ENCODE peak calls at places on chromosome 9, in eight cellular contexts. H is HL-60; R is bronchial epithelial cell; W is CD4-positive, alpha-beta T cell; P is progenitor cell of endocrine pancreas; T is NB4; E is upper lobe of right lung; B is endothelial cell. Q is an unnamed sample.

GRCh38 chr9:128787583-128788156 is 617 bp downstream of the TBC1D13 start:
- DNase-seq in H (no peak), R (peak), W (no peak), P (no peak), T (peak), E (no peak), B (no peak), Q (no peak)

GRCh38 chr9:38182321-38182720 is 113.3 kb upstream of the SHB start:
- DNase-seq in H (peak), R (peak), W (no peak), P (no peak), T (no peak), E (no peak), B (no peak), Q (no peak)

GRCh38 chr9:88476491-88477271 is 58.3 kb upstream of the NXNL2 start:
- DNase-seq in H (no peak), R (no peak), W (no peak), P (no peak), T (no peak), E (no peak), B (no peak), Q (no peak)

GRCh38 chr9:91006046-91006445 is 204.4 kb downstream of the SYK start:
- DNase-seq in H (no peak), R (peak), W (no peak), P (no peak), T (no peak), E (no peak), B (no peak), Q (no peak)

GRCh38 chr9:113617550-113617949 is 154.0 kb downstream of the RGS3 start:
- DNase-seq in H (no peak), R (no peak), W (no peak), P (no peak), T (no peak), E (no peak), B (no peak), Q (no peak)

GRCh38 chr9:98260635-98261034 is 5.2 kb upstream of the TBC1D2 start:
- DNase-seq in H (no peak), R (no peak), W (no peak), P (no peak), T (no peak), E (no peak), B (no peak), Q (no peak)

GRCh38 chr9:124632077-124632621 is 125.0 kb upstream of the NR5A1 start:
- DNase-seq in H (no peak), R (no peak), W (no peak), P (no peak), T (no peak), E (no peak), B (no peak), Q (no peak)

GRCh38 chr9:36968574-36969215 is 65.4 kb downstream of the PAX5 start:
- DNase-seq in H (no peak), R (no peak), W (no peak), P (no peak), T (no peak), E (peak), B (no peak), Q (no peak)

GRCh38 chr9:71985070-71985956 is 73.9 kb downstream of the C9orf85 start:
- DNase-seq in H (no peak), R (no peak), W (no peak), P (no peak), T (no peak), E (no peak), B (no peak), Q (no peak)

GRCh38 chr9:131289301-131290038 is at the start of gene PLPP7:
- DNase-seq in H (no peak), R (no peak), W (no peak), P (no peak), T (no peak), E (no peak), B (peak), Q (no peak)

GRCh38 chr9:93960971-93961841 is 6.1 kb upstream of the BARX1 start:
- DNase-seq in H (no peak), R (no peak), W (no peak), P (no peak), T (no peak), E (peak), B (no peak), Q (peak)

GRCh38 chr9:130575514-130575913 is 3.9 kb upstream of the FUBP3 start:
- DNase-seq in H (no peak), R (no peak), W (no peak), P (no peak), T (no peak), E (no peak), B (no peak), Q (no peak)

GRCh38 chr9:82147798-82148440 is 159.3 kb downstream of the SPATA31D1 start:
- DNase-seq in H (no peak), R (no peak), W (no peak), P (no peak), T (no peak), E (no peak), B (no peak), Q (no peak)

GRCh38 chr9:138069731-138070456 is 192.3 kb downstream of the CACNA1B start:
- DNase-seq in H (no peak), R (no peak), W (no peak), P (no peak), T (no peak), E (peak), B (no peak), Q (no peak)

GRCh38 chr9:37200572-37201005 is 80.2 kb downstream of the ZCCHC7 start:
- DNase-seq in H (no peak), R (peak), W (no peak), P (no peak), T (peak), E (no peak), B (no peak), Q (no peak)

GRCh38 chr9:121718063-121718462 is 66.6 kb downstream of the DAB2IP start:
- DNase-seq in H (no peak), R (peak), W (no peak), P (no peak), T (peak), E (no peak), B (no peak), Q (no peak)

GRCh38 chr9:113943112-113944009 is 67.3 kb downstream of the ZNF618 start:
- DNase-seq in H (no peak), R (no peak), W (no peak), P (no peak), T (no peak), E (no peak), B (no peak), Q (no peak)

GRCh38 chr9:34991833-34992375 is 2.4 kb downstream of the DNAJB5 start:
- DNase-seq in H (no peak), R (peak), W (no peak), P (peak), T (peak), E (peak), B (no peak), Q (no peak)
- TF ChIP-seq CTCF in H (no peak), R (peak), W (no peak), P (peak), T (peak), E (no peak), B (no peak), Q (peak)

DNA sequence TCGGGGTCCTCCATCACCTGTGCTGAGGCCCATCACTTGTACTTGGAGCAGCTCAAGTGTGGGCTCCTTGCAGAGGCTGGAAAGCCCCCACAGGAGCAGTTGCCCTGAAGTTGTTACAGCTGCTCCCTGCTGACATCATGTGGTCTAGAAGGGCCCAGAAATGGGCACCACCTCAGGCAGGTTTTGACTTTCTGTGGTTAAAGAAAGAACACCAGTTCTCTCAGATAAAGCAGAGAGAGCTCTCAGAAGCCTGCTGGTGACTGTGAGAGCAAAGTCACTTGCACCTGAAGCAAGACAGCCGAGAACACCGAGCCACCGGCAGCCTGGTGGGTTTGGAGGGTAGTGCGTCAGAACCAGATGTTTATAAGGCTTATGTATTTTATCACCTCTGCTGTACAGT is 70.4 kb downstream of the MVB12B start:
- DNase-seq in H (no peak), R (no peak), W (peak), P (no peak), T (peak), E (no peak), B (no peak), Q (no peak)
- TF ChIP-seq CTCF in H (no peak), R (no peak), W (peak), P (peak), T (no peak), E (no peak), B (peak), Q (peak)

GRCh38 chr9:132648685-132649084 is 21.1 kb downstream of the DDX31 start:
- DNase-seq in H (no peak), R (no peak), W (no peak), P (no peak), T (no peak), E (no peak), B (no peak), Q (no peak)

GRCh38 chr9:132647806-132648205 is 22.0 kb downstream of the DDX31 start:
- DNase-seq in H (no peak), R (no peak), W (no peak), P (no peak), T (no peak), E (no peak), B (no peak), Q (no peak)

GRCh38 chr9:132648283-132648682 is 21.5 kb downstream of the DDX31 start:
- DNase-seq in H (no peak), R (no peak), W (no peak), P (no peak), T (no peak), E (no peak), B (no peak), Q (no peak)

GRCh38 chr9:132647355-132647754 is 22.4 kb downstream of the DDX31 start:
- DNase-seq in H (no peak), R (no peak), W (no peak), P (no peak), T (no peak), E (no peak), B (no peak), Q (no peak)

DNA sequence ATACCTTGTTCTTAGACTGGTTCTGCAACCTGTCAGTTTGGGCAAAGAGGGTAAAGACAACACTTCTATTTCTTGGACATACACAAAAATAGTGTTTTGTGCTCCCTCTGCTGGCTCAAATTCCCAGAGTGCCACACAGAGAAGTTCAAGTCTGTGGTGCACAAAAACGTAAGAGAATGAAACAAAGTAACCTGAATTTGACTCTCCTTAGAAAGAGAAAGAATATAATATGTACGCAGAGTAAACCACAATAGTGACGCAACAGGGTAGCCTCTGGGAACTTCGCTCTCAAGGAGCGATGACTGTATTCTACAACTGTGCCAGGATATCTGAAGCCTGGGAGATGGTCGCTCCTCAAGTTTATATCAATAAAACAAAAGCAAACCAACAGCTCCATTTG is 18.5 kb downstream of the DDX31 start:
- DNase-seq in H (no peak), R (peak), W (no peak), P (no peak), T (peak), E (no peak), B (peak), Q (no peak)
- TF ChIP-seq CTCF in H (peak), R (peak), W (no peak), P (peak), T (peak), E (peak), B (peak), Q (peak)

GRCh38 chr9:18297532-18297872 is 176.5 kb upstream of the ADAMTSL1 start:
- DNase-seq in H (no peak), R (no peak), W (no peak), P (no peak), T (peak), E (no peak), B (no peak), Q (no peak)
- TF ChIP-seq CTCF in H (no peak), R (peak), W (no peak), P (peak), T (peak), E (no peak), B (no peak), Q (peak)

GRCh38 chr9:136631038-136632000 is 31.4 kb upstream of the EGFL7 start:
- DNase-seq in H (peak), R (peak), W (peak), P (peak), T (peak), E (peak), B (peak), Q (peak)

GRCh38 chr9:136628287-136628686 is 34.4 kb upstream of the EGFL7 start:
- DNase-seq in H (no peak), R (no peak), W (no peak), P (no peak), T (no peak), E (no peak), B (peak), Q (peak)

GRCh38 chr9:136630662-136630992 is 32.1 kb upstream of the EGFL7 start:
- DNase-seq in H (no peak), R (no peak), W (no peak), P (no peak), T (no peak), E (no peak), B (no peak), Q (no peak)

GRCh38 chr9:136629001-136629878 is 33.5 kb upstream of the EGFL7 start:
- DNase-seq in H (no peak), R (no peak), W (no peak), P (peak), T (no peak), E (no peak), B (no peak), Q (no peak)

GRCh38 chr9:136629879-136630661 is 32.6 kb upstream of the EGFL7 start:
- DNase-seq in H (no peak), R (no peak), W (peak), P (peak), T (peak), E (peak), B (peak), Q (peak)
- TF ChIP-seq CTCF in H (peak), R (peak), W (peak), P (peak), T (peak), E (peak), B (peak), Q (peak)

DNA sequence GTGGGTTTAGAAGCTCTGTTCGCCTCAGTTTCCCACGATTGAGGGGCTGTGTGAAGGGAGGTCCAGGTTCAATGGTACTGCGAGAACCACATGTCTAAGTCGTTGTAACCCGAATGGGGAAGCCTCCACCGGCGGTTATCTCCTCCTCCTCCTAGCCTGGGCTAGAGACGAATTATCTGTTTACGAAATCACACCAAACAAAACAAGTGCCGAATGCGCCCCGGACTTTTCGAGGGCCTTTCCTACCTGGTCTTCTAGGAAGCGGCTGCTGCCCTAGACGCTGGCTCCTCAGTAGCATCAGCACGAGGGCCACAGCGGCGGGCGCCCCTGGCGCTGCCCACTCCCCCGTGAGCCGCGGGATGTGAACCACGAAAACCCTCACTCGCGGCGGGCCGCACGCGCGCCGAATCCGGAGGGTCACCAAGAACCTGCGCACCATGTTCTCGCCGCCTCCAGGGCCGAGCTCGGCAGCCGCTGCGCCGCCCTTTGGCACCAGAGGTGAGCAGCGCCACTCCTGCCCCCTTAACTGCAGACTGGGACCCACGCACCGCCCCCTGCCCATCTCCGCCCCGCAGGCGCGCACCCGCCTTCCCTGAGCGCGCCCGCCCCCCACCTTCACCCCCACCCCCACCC is at the start of gene CDKN2A:
- DNase-seq in H (no peak), R (no peak), W (peak), P (peak), T (no peak), E (peak), B (peak), Q (no peak)
- TF ChIP-seq CTCF in H (no peak), R (peak), W (no peak), P (peak), T (no peak), E (no peak), B (no peak), Q (peak)

GRCh38 chr9:70120834-70121510 is 77.3 kb downstream of the MAMDC2 start:
- DNase-seq in H (no peak), R (peak), W (no peak), P (no peak), T (no peak), E (no peak), B (no peak), Q (peak)
- TF ChIP-seq CTCF in H (no peak), R (peak), W (no peak), P (no peak), T (no peak), E (no peak), B (no peak), Q (peak)

GRCh38 chr9:110573305-110573704 is 6.2 kb downstream of the SVEP1 start:
- DNase-seq in H (no peak), R (no peak), W (no peak), P (no peak), T (no peak), E (no peak), B (no peak), Q (no peak)

GRCh38 chr9:110578575-110578895 is 1.0 kb downstream of the SVEP1 start:
- DNase-seq in H (no peak), R (no peak), W (no peak), P (no peak), T (no peak), E (no peak), B (no peak), Q (no peak)

GRCh38 chr9:110571801-110572490 is 7.6 kb downstream of the SVEP1 start:
- DNase-seq in H (no peak), R (no peak), W (no peak), P (no peak), T (no peak), E (no peak), B (no peak), Q (no peak)

GRCh38 chr9:110575952-110576351 is 3.6 kb downstream of the SVEP1 start:
- DNase-seq in H (no peak), R (no peak), W (no peak), P (no peak), T (no peak), E (no peak), B (no peak), Q (no peak)

DNA sequence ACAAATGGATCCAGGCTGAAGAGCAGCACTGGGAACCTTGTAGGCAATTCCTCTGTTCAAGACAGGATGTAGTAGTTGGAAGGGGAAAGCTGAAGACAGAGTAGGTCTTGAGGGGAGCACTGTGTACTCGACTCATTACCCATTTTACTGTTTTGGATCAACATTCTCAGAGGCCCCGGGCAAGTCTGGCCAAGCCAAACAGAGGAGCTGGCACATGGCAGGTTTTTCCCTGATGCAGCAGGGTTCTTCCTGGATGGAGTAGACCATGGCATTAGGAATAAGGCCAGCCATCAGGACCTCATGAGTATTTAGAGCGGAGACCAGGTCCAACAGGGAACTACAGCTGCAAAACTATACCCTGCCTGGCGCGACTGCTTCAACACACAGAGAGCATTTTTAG is 4.4 kb downstream of the SVEP1 start:
- DNase-seq in H (no peak), R (peak), W (no peak), P (no peak), T (no peak), E (no peak), B (no peak), Q (no peak)
- TF ChIP-seq CTCF in H (no peak), R (no peak), W (no peak), P (no peak), T (no peak), E (no peak), B (no peak), Q (no peak)

Q was measured in chondrocyte.